ENCODE peak calls at places on chromosomes 16 and 17, in nine cellular contexts. L, H, E, Q, R, G, S, O and N are unnamed samples.

GRCh38 chr17:1145311-1145986 is 34.3 kb downstream of the ABR start:
- DNase-seq in L (no peak), H (no peak), E (no peak), Q (no peak), R (no peak), G (no peak), S (no peak), O (no peak), N (no peak)

GRCh38 chr16:23321206-23321875 is 19.2 kb downstream of the SCNN1B start:
- DNase-seq in L (no peak), H (no peak), E (no peak), Q (no peak), R (no peak), G (no peak), S (no peak), O (no peak), N (no peak)

GRCh38 chr16:7482596-7483290 is 150.1 kb downstream of the RBFOX1 start:
- DNase-seq in L (no peak), H (no peak), E (no peak), Q (no peak), R (no peak), G (no peak), S (no peak), O (no peak), N (no peak)

GRCh38 chr17:80704381-80704819 is 159.8 kb downstream of the RPTOR start:
- DNase-seq in L (no peak), H (peak; percentile 40), E (no peak), Q (no peak), R (no peak), G (no peak), S (no peak), O (no peak), N (no peak)

GRCh38 chr17:82055965-82056728 is 4.4 kb downstream of the GPS1 start:
- DNase-seq in L (no peak), H (no peak), E (no peak), Q (no peak), R (no peak), G (peak; percentile 23), S (no peak), O (no peak), N (no peak)

GRCh38 chr17:77708936-77709335 is 249.6 kb upstream of the TNRC6C start:
- DNase-seq in L (no peak), H (no peak), E (no peak), Q (no peak), R (no peak), G (no peak), S (no peak), O (no peak), N (peak; percentile 16)

GRCh38 chr17:75842963-75843576 is 1.1 kb downstream of the UNC13D start:
- DNase-seq in L (no peak), H (no peak), E (no peak), Q (no peak), R (no peak), G (no peak), S (no peak), O (no peak), N (no peak)

GRCh38 chr16:85114909-85115567 is 2.8 kb upstream of the CIBAR2 start:
- DNase-seq in L (peak; percentile 85), H (peak; percentile 90), E (peak; percentile 83), Q (peak; percentile 92), R (peak; percentile 59), G (peak; percentile 89), S (peak; percentile 59), O (peak; percentile 77), N (peak; percentile 90)

GRCh38 chr16:23557779-23558330 is 328 bp downstream of the UBFD1 start:
- DNase-seq in L (no peak), H (peak; percentile 66), E (no peak), Q (peak; percentile 39), R (no peak), G (peak; percentile 43), S (peak; percentile 2), O (peak; percentile 21), N (peak; percentile 63)

GRCh38 chr17:48757524-48757961 is 29.0 kb upstream of the HOXB13 start:
- DNase-seq in L (no peak), H (no peak), E (no peak), Q (no peak), R (no peak), G (no peak), S (no peak), O (no peak), N (no peak)

GRCh38 chr17:19727466-19728113 is 11.2 kb upstream of the SLC47A2 start:
- DNase-seq in L (no peak), H (peak; percentile 89), E (no peak), Q (peak; percentile 85), R (peak; percentile 31), G (peak; percentile 72), S (no peak), O (peak; percentile 78), N (peak; percentile 83)

GRCh38 chr17:83196973-83197880 is 117.8 kb downstream of the METRNL start:
- DNase-seq in L (peak; percentile 6), H (peak; percentile 84), E (no peak), Q (peak; percentile 27), R (peak; percentile 1), G (peak; percentile 25), S (no peak), O (peak; percentile 1), N (no peak)

GRCh38 chr16:14527411-14528044 is 102.5 kb downstream of the PARN start:
- DNase-seq in L (no peak), H (peak; percentile 76), E (no peak), Q (peak; percentile 47), R (no peak), G (no peak), S (no peak), O (peak; percentile 54), N (peak; percentile 71)

GRCh38 chr17:66542183-66542966 is 240.0 kb downstream of the PRKCA start:
- DNase-seq in L (no peak), H (peak; percentile 44), E (no peak), Q (no peak), R (no peak), G (no peak), S (no peak), O (no peak), N (no peak)

GRCh38 chr16:72425571-72426341 is 253.8 kb upstream of the PMFBP1 start:
- DNase-seq in L (no peak), H (no peak), E (no peak), Q (no peak), R (no peak), G (no peak), S (no peak), O (no peak), N (no peak)

GRCh38 chr17:74532115-74532514 is 840 bp upstream of the CD300LB start:
- DNase-seq in L (peak; percentile 50), H (no peak), E (no peak), Q (peak; percentile 70), R (no peak), G (peak; percentile 57), S (no peak), O (no peak), N (peak; percentile 71)

GRCh38 chr16:64695684-64696083 is 426.2 kb downstream of the CDH11 start:
- DNase-seq in L (no peak), H (no peak), E (no peak), Q (no peak), R (no peak), G (no peak), S (no peak), O (no peak), N (no peak)

GRCh38 chr17:7146115-7146514 is 31.5 kb upstream of the ASGR2 start:
- DNase-seq in L (no peak), H (no peak), E (peak; percentile 62), Q (no peak), R (no peak), G (no peak), S (no peak), O (no peak), N (no peak)

GRCh38 chr16:66052745-66053144 is 313.7 kb upstream of the CDH5 start:
- DNase-seq in L (no peak), H (peak; percentile 13), E (no peak), Q (no peak), R (no peak), G (no peak), S (no peak), O (no peak), N (no peak)

GRCh38 chr16:180921-181667 is 835 bp downstream of the HBQ1 start:
- DNase-seq in L (peak; percentile 70), H (peak; percentile 82), E (peak; percentile 80), Q (peak; percentile 85), R (no peak), G (peak; percentile 67), S (peak; percentile 73), O (peak; percentile 26), N (no peak)

GRCh38 chr17:82487898-82488297 is 29.4 kb downstream of the NARF start:
- DNase-seq in L (no peak), H (no peak), E (no peak), Q (no peak), R (no peak), G (peak; percentile 73), S (no peak), O (no peak), N (no peak)

DNA sequence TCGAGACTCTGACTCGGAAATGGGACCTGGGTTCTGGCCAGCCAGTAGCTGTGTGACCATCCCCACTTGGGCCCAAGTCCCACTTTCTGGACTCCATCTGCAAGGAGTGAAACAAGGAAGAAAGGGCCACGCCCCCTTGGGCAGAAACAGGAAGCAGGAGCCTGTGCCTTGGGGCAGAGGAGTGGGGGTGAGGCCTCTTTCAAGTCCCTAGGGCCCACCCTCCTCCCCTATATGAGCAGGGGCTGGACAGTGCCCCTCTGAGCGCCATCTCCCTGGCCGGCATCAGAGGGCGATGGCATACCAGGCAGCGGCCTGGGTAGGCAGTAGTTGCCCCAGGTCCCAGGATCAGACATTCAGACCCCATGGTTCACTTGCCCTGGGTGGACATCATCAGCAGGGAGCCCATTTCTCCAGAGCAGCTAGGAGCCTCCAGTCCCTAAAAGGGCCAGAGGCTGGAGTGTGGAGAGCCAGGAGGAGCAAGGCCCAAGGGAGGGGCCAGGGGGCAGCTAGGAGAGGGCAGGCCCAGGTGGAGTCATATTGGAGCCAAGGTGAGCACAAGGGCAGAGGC is 7.1 kb downstream of the BCAR1 start:
- DNase-seq in L (peak; percentile 22), H (peak; percentile 68), E (no peak), Q (peak; percentile 57), R (no peak), G (peak; percentile 71), S (no peak), O (no peak), N (peak; percentile 78)
- H3K4me1 ChIP-seq in L (peaks cover 9% of the 10 kb centered on the region), H (peaks cover 74% of the 10 kb centered on the region), E (peaks cover 53% of the 10 kb centered on the region), Q (peaks cover 84% of the 10 kb centered on the region), R (peaks cover 99% of the 10 kb centered on the region), G (peaks cover 87% of the 10 kb centered on the region), S (no peaks in the 10 kb centered on the region), O (peaks cover 81% of the 10 kb centered on the region), N (peaks cover 95% of the 10 kb centered on the region)

GRCh38 chr16:87784812-87785211 is 19.0 kb upstream of the KLHDC4 start:
- DNase-seq in L (no peak), H (peak; percentile 56), E (no peak), Q (peak; percentile 65), R (no peak), G (no peak), S (no peak), O (no peak), N (no peak)
- H3K4me1 ChIP-seq in L (no peaks in the 10 kb centered on the region), H (no peaks in the 10 kb centered on the region), E (peaks cover 3% of the 10 kb centered on the region), Q (peaks cover 8% of the 10 kb centered on the region), R (no peaks in the 10 kb centered on the region), G (no peaks in the 10 kb centered on the region), S (peaks cover 17% of the 10 kb centered on the region), O (peaks cover 4% of the 10 kb centered on the region), N (no peaks in the 10 kb centered on the region)

GRCh38 chr16:55115506-55115905 is 184.8 kb downstream of the IRX5 start:
- DNase-seq in L (no peak), H (no peak), E (no peak), Q (no peak), R (no peak), G (no peak), S (no peak), O (no peak), N (no peak)
- H3K4me1 ChIP-seq in L (no peaks in the 10 kb centered on the region), H (no peaks in the 10 kb centered on the region), E (no peaks in the 10 kb centered on the region), Q (no peaks in the 10 kb centered on the region), R (no peaks in the 10 kb centered on the region), G (no peaks in the 10 kb centered on the region), S (no peaks in the 10 kb centered on the region), O (no peaks in the 10 kb centered on the region), N (no peaks in the 10 kb centered on the region)

GRCh38 chr17:4498461-4499397 is at the start of gene SPNS2:
- DNase-seq in L (peak; percentile 56), H (peak; percentile 78), E (peak; percentile 64), Q (peak; percentile 78), R (no peak), G (peak; percentile 70), S (peak; percentile 34), O (peak; percentile 14), N (no peak)
- H3K4me1 ChIP-seq in L (no peaks in the 10 kb centered on the region), H (no peaks in the 10 kb centered on the region), E (peaks cover 2% of the 10 kb centered on the region), Q (peaks cover 7% of the 10 kb centered on the region), R (peaks cover 35% of the 10 kb centered on the region), G (peaks cover 33% of the 10 kb centered on the region), S (peaks cover 22% of the 10 kb centered on the region), O (peaks cover 15% of the 10 kb centered on the region), N (no peaks in the 10 kb centered on the region)